ENCODE peak calls at places on chromosomes 5 and 9, in four cellular contexts. B is H1, H is K562, E is transverse colon. X is an unnamed sample.

GRCh38 chr5:73311291-73312110 is 137.1 kb downstream of the FOXD1 start:
- DNase-seq in B (peak; percentile 71), H (no peak), E (no peak), X (no peak)

GRCh38 chr5:122770479-122770878 is 4.4 kb upstream of the SNX2 start:
- DNase-seq in B (no peak), H (no peak), E (no peak), X (no peak)

GRCh38 chr9:126932871-126933321 is 18.3 kb downstream of the RALGPS1 start:
- DNase-seq in B (no peak), H (no peak), E (no peak), X (no peak)

GRCh38 chr9:107488400-107489143 is 997 bp downstream of the KLF4 start:
- DNase-seq in B (peak; percentile 68), H (peak; percentile 16), E (peak; percentile 81), X (peak; percentile 76)

GRCh38 chr5:153797484-153797883 is 241.2 kb downstream of the FAM114A2 start:
- DNase-seq in B (no peak), H (no peak), E (no peak), X (no peak)

GRCh38 chr9:134058716-134059115 is 9.1 kb downstream of the BRD3 start:
- DNase-seq in B (peak; percentile 43), H (no peak), E (no peak), X (no peak)

GRCh38 chr9:126676685-126677143 is 63.0 kb downstream of the LMX1B start:
- DNase-seq in B (peak; percentile 93), H (no peak), E (no peak), X (no peak)

GRCh38 chr9:75200892-75201470 is 112.7 kb downstream of the OSTF1 start:
- DNase-seq in B (no peak), H (peak; percentile 25), E (no peak), X (no peak)

GRCh38 chr5:57824047-57824446 is 341.4 kb upstream of the ACTBL2 start:
- DNase-seq in B (no peak), H (no peak), E (no peak), X (no peak)

GRCh38 chr5:107542428-107542827 is 128.3 kb downstream of the EFNA5 start:
- DNase-seq in B (no peak), H (no peak), E (peak; percentile 44), X (peak; percentile 80)

GRCh38 chr9:21096172-21096900 is 18.6 kb upstream of the IFNB1 start:
- DNase-seq in B (no peak), H (no peak), E (no peak), X (no peak)

GRCh38 chr5:172169216-172169615 is 18.8 kb downstream of the STK10 start:
- DNase-seq in B (no peak), H (no peak), E (no peak), X (no peak)
- TF ChIP-seq POLR2A in B (no peak), H (no peak), E (no peak), X (no peak)

GRCh38 chr5:134370871-134371833 is at the start of gene UBE2B:
- DNase-seq in B (peak; percentile 97), H (peak; percentile 91), E (peak; percentile 98), X (peak; percentile 99)
- TF ChIP-seq EP300 in B (no peak), H (peak; percentile 52), E (peak; percentile 63), X (peak; percentile 100)

GRCh38 chr9:36901528-36901927 is 132.5 kb downstream of the PAX5 start:
- DNase-seq in B (no peak), H (no peak), E (no peak), X (no peak)

GRCh38 chr9:36899406-36899805 is 134.7 kb downstream of the PAX5 start:
- DNase-seq in B (no peak), H (no peak), E (no peak), X (no peak)

GRCh38 chr9:36900136-36900855 is 133.8 kb downstream of the PAX5 start:
- DNase-seq in B (no peak), H (peak; percentile 21), E (no peak), X (no peak)

GRCh38 chr9:36902063-36902735 is 131.9 kb downstream of the PAX5 start:
- DNase-seq in B (no peak), H (no peak), E (no peak), X (no peak)

DNA sequence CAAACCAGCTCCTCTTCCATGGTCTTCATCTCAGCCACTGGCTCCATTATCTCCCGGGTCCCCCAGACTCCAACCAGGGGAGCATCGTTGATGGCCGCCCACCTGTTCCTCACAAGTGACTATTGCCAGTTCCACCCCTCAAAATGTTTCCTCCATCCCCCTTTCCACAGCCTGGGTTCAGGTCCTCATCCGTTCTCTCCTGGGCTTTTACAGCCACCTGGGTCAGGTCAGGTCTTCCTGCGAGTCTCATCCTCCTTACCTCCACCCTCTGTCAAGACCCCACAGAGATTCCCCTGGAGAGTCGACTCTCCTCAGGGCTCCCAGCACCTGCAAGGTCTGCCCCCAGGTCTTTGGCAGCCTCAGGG is 133.2 kb downstream of the PAX5 start:
- DNase-seq in B (no peak), H (no peak), E (no peak), X (no peak)
- TF ChIP-seq POLR2A in B (no peak), H (no peak), E (no peak), X (no peak)

GRCh38 chr5:146475190-146475801 is 28.2 kb downstream of the TCERG1 start:
- DNase-seq in B (no peak), H (peak; percentile 16), E (no peak), X (no peak)
- TF ChIP-seq EP300 in B (no peak), H (no peak), E (no peak), X (no peak)

DNA sequence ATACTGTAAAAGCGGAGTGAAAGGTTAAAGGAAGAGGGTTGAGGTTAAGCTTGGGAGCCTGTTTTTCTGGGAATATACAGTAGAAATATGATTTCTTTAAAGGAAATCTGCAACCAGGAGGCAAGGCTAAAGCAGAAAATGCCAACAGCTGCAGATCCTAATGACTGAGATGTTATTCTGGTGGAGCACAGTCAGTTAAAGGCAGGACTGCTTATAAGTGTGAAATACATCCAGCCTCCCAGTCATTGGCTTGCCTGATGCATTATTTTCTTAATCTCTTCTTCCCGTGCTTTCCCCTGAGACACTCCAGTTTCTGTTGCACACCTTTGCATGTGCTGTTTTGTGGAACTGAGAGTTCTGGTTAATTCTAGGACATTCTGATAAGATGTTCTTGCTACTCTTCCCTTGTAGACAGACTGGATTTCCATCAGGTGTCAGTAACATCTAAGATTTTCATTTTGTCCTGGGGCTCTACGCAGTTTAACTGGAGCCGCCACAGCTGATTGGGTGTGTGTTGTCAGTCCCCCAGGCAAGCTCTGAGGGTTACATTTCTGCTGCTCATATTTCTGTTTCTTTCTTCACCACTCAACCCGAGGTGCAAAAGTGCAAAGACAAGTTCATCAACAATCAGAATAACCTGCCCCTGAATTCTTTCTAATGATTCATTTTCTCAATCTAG is 44.4 kb downstream of the CAST start:
- DNase-seq in B (no peak), H (no peak), E (no peak), X (no peak)
- TF ChIP-seq POLR2A in B (no peak), H (no peak), E (no peak), X (no peak)

DNA sequence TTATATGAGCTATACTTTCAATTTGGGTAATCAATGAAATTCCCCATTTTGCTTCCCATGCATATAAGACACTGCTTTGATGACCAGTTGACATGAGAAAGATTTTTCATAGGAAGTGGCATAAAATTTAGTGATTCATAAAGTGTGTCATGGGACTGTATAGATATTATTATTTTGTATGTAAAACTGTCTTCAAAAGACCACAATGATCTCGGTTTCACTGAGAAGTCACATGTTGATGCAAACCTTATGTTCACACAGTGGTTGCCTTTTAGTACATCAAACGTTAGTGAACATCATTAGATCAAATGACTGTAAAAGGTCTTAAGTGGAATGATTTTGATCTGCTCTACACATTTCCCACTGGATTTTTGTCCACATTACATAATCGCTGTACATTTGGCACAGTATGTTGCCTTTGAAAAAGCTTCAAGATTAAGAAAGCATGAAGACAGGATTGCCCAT is 349.2 kb upstream of the MEF2C start:
- DNase-seq in B (no peak), H (no peak), E (no peak), X (no peak)
- TF ChIP-seq EP300 in B (no peak), H (no peak), E (no peak), X (no peak)

GRCh38 chr9:81689343-81690175 is at the start of gene TLE1:
- DNase-seq in B (peak; percentile 98), H (no peak), E (peak; percentile 99), X (peak; percentile 97)

GRCh38 chr9:81687521-81688261 is 1.7 kb downstream of the TLE1 start:
- DNase-seq in B (peak; percentile 85), H (no peak), E (peak; percentile 70), X (peak; percentile 36)

GRCh38 chr9:81683704-81684103 is 5.6 kb downstream of the TLE1 start:
- DNase-seq in B (no peak), H (no peak), E (no peak), X (no peak)

GRCh38 chr9:81685763-81686613 is 3.4 kb downstream of the TLE1 start:
- DNase-seq in B (no peak), H (no peak), E (no peak), X (no peak)

GRCh38 chr9:81686614-81687520 is 2.5 kb downstream of the TLE1 start:
- DNase-seq in B (peak; percentile 81), H (no peak), E (peak; percentile 89), X (peak; percentile 80)
- TF ChIP-seq POLR2A in B (no peak), H (no peak), E (peak; percentile 20), X (peak; percentile 60)

GRCh38 chr5:104355350-104355749 is 792.8 kb upstream of the NUDT12 start:
- DNase-seq in B (no peak), H (no peak), E (no peak), X (no peak)
- TF ChIP-seq EP300 in B (no peak), H (no peak), E (no peak), X (no peak)

DNA sequence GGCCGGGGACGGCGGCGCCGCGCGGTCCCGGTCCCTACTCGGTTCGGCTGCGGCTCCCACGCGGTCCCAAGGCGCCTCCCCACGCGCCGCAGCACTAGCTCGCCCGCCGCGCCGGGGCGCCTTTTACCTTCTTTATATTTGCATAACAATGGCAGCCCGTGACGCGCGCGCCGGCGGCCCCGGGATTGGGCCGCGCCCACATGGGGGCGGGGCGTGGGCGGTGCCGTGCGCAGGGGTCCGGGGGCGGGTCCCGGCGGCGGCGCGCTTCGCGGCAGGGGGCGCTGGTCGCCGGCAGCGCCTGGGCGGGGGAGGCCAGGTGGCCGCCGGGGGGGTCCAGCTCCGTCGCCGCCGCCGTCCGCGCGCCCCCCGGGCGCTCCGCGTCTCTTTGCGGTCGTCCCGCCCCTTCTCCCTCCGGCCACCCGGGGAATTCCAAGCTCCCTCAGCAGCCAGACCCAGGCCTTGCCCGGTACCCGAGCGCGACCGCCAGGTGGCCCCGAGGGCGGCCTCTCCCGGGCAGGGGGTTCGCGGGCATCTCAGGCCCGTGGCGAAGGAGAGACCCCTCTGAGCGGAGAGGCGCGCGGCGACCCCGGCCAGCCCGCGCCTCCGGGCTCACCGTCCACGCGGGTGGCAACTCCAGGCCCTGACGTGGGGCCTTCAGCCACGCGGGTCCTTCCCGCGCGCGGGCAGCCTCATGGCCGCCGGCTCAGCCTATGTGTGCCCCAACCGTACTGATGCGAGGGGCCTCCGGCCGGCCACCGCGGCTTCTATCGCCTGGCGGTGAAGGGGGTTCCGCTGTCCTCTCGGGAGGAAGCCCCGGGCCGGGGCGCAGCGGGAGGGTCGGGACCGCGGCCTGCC is at the start of gene NRARP:
- DNase-seq in B (peak; percentile 94), H (peak; percentile 94), E (peak; percentile 95), X (peak; percentile 74)
- TF ChIP-seq POLR2A in B (peak; percentile 78), H (peak; percentile 49), E (peak; percentile 65), X (peak; percentile 22)